ENCODE peak calls at places on chromosomes 11 and 22, in ten cellular contexts. A is neural crest cell, W is neural progenitor cell, T is endothelial cell of umbilical vein, Z is mesothelial cell of epicardium, F is bronchial epithelial cell, P is SK-N-SH, C is OCI-LY7, J is mucosa of descending colon, V is kidney epithelial cell. D is an unnamed sample.

GRCh38 chr11:122491486-122491885 is 164.0 kb upstream of the UBASH3B start:
- DNase-seq in Z (no peak), W (no peak), P (no peak), T (peak), A (no peak), C (no peak), F (peak), V (no peak), J (no peak), D (no peak)

GRCh38 chr11:46832511-46833214 is 13.4 kb downstream of the CKAP5 start:
- DNase-seq in J (no peak), V (no peak), Z (no peak), W (no peak), F (no peak), T (no peak), P (peak), A (no peak), C (no peak), D (no peak)

GRCh38 chr11:81987829-81988472 is 745.7 kb downstream of the FAM181B start:
- DNase-seq in Z (no peak), V (peak), P (no peak), F (peak), T (no peak), W (no peak), A (no peak), C (no peak), J (no peak), D (no peak)

GRCh38 chr11:9017773-9018172 is 14.0 kb upstream of the NRIP3 start:
- DNase-seq in J (peak), Z (no peak), A (no peak), T (no peak), P (no peak), W (no peak), V (no peak), C (no peak), F (no peak), D (peak)

GRCh38 chr22:19019679-19020032 is 83.6 kb upstream of the PRODH start:
- DNase-seq in Z (no peak), A (no peak), F (no peak), P (no peak), V (no peak), J (no peak), W (no peak), T (no peak), C (no peak), D (no peak)

GRCh38 chr11:112294688-112295340 is 34.2 kb upstream of the PLET1 start:
- DNase-seq in C (no peak), V (no peak), W (no peak), F (no peak), Z (peak), P (no peak), A (no peak), J (no peak), T (no peak), D (no peak)

GRCh38 chr11:21464601-21465193 is 728.2 kb upstream of the ANO5 start:
- DNase-seq in J (no peak), W (no peak), P (no peak), T (no peak), F (peak), C (no peak), Z (no peak), V (no peak), A (no peak), D (no peak)

GRCh38 chr22:39490135-39490798 is 11.8 kb upstream of the MIEF1 start:
- DNase-seq in J (peak), F (peak), V (no peak), Z (no peak), P (peak), A (peak), T (peak), W (peak), C (peak), D (peak)

GRCh38 chr11:125256471-125257010 is 92.0 kb downstream of the PKNOX2 start:
- DNase-seq in V (no peak), T (no peak), J (no peak), P (no peak), A (no peak), W (no peak), Z (no peak), C (no peak), F (no peak), D (no peak)

GRCh38 chr11:116687458-116688201 is 85.2 kb downstream of the BUD13 start:
- DNase-seq in A (no peak), V (no peak), C (no peak), P (peak), F (no peak), J (no peak), T (no peak), W (peak), Z (no peak), D (peak)

GRCh38 chr11:100902454-100903141 is 215.5 kb downstream of the ARHGAP42 start:
- DNase-seq in P (no peak), F (no peak), T (no peak), V (no peak), C (no peak), A (no peak), W (no peak), Z (no peak), J (no peak), D (no peak)

GRCh38 chr11:134762248-134763029 is 350.4 kb upstream of the B3GAT1 start:
- DNase-seq in Z (no peak), F (no peak), P (no peak), J (no peak), W (no peak), C (no peak), A (no peak), T (no peak), V (no peak), D (peak)

DNA sequence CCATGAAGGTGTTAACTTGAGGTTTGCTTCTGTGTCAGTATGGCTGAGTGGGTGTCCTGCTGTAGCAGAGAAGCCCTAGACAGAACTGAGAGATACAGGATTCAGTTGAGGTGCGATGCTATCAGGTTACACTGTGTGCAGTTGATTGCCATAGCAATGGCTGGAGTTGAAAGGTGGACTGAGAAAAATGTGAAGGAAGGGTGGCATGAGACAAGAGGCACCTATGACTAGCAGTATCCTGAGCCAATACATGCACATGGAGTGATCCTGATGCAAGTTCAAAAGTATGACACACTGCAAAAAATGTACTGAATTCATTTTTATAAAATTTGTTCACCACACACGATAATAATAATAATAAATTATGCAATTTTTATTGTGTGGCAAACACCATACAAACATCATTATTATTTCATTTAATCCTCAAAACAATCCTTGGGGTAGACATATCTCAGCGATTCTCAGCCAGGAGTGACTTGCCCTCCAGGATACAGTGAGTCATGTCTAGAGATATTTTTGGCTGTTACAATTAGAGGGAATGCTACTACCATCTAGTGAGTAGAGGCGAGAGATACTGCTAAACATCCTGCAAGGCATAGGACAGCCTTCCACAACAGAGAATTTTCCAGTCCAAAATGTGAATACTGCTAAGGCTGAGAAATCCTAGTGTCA is 3.9 kb upstream of the PIWIL4 start:
- DNase-seq in V (no peak), J (no peak), C (no peak), W (no peak), A (no peak), P (no peak), Z (no peak), F (peak), T (peak), D (no peak)
- TF ChIP-seq CTCF in V (peak), J (no peak), C (no peak), W (no peak), A (no peak), P (peak), Z (no peak), F (peak), T (no peak), D (no peak)

GRCh38 chr22:37696657-37697539 is at the start of gene TRIOBP:
- DNase-seq in T (peak), P (peak), Z (peak), C (peak), F (peak), V (peak), J (peak), W (peak), A (peak), D (peak)
- TF ChIP-seq CTCF in T (peak), P (peak), Z (peak), C (peak), F (peak), V (peak), J (peak), W (peak), A (peak), D (peak)

GRCh38 chr11:86487670-86488069 is 113.0 kb downstream of the CCDC81 start:
- DNase-seq in J (no peak), Z (no peak), C (no peak), V (no peak), A (no peak), T (no peak), P (no peak), W (no peak), F (no peak), D (no peak)
- TF ChIP-seq CTCF in J (no peak), Z (no peak), C (no peak), V (no peak), A (no peak), T (no peak), P (no peak), W (no peak), F (no peak), D (no peak)

DNA sequence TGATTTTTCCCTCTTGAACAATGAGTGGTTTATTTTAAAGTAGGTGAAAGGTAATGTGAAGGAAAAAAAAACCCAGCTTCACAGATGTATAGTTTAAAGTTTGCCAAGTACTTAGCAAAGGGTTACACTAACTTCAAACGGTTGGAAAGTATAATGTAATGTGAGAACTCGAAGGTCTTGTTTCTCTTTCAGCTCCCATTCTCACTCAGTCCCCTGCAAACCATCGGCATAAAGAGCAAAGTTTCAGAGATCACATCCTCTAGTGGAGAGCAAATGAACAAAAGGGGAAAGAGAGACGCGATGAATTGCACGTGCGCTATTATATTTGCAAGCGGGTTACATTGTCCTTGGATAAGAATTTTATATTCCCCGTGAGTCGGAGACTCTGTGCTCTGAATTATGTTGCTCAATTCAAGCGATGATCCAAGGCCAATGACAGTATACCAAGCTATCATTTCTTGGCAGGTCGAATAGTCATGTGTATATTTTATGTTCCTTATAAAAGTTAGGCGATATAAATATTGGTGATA is 37.6 kb upstream of the BIRC3 start:
- DNase-seq in C (no peak), A (no peak), T (peak), P (no peak), Z (no peak), F (peak), J (no peak), V (no peak), W (no peak), D (peak)
- TF ChIP-seq CTCF in C (no peak), A (peak), T (no peak), P (no peak), Z (no peak), F (no peak), J (no peak), V (peak), W (no peak), D (peak)

GRCh38 chr11:15035283-15035682 is 38.1 kb upstream of the CALCB start:
- DNase-seq in F (no peak), J (peak), C (no peak), W (peak), A (no peak), T (no peak), Z (no peak), P (no peak), V (no peak), D (no peak)

GRCh38 chr11:15034687-15035267 is 38.6 kb upstream of the CALCB start:
- DNase-seq in F (no peak), V (no peak), C (no peak), W (no peak), J (no peak), P (no peak), Z (no peak), T (no peak), A (no peak), D (no peak)

DNA sequence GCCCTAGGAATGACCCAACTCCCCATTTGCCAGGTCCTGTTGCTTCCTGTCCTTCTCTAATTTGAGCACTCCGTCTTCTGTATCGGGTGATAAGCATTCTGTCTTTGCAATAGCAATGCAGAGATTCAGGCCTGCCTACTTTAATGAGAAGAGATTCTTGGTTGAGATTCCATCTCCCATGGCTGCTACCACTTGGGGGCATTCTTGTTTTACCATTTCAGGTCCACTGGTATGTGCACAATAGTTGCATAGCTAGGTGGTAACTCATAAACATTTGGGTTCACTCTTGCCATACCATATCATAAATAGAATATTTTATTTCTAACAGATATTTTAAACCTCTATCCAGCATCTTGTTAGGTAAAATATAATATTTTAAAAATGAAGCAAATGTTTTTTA is 34.4 kb upstream of the CALCB start:
- DNase-seq in P (peak), W (peak), V (no peak), C (peak), J (no peak), Z (no peak), A (no peak), T (no peak), F (peak), D (no peak)
- TF ChIP-seq CTCF in P (no peak), W (peak), V (peak), C (peak), J (no peak), Z (no peak), A (peak), T (no peak), F (peak), D (no peak)

DNA sequence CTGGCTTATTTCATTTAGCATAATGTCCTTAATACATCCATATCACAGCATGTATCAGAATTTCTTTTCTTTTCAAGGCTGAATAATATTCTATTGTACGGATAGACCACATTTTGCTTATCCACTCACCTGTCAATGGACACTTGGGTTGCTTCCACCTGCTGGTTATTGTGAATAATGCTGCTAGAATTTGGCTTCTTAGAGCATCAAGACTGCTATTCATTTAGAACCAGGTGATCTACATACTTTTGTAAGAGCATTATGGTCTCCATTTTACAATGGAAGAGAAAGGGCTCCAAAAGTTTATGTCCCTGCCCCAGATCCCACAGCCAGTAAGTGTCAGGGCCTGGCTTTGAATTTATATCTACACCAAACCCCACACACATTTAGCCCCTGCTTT is 100.7 kb upstream of the CD82 start:
- DNase-seq in T (no peak), W (no peak), C (peak), A (no peak), F (peak), P (no peak), V (no peak), J (no peak), Z (no peak), D (no peak)
- TF ChIP-seq CTCF in T (no peak), W (peak), C (peak), A (peak), F (peak), P (no peak), V (no peak), J (no peak), Z (no peak), D (no peak)

DNA sequence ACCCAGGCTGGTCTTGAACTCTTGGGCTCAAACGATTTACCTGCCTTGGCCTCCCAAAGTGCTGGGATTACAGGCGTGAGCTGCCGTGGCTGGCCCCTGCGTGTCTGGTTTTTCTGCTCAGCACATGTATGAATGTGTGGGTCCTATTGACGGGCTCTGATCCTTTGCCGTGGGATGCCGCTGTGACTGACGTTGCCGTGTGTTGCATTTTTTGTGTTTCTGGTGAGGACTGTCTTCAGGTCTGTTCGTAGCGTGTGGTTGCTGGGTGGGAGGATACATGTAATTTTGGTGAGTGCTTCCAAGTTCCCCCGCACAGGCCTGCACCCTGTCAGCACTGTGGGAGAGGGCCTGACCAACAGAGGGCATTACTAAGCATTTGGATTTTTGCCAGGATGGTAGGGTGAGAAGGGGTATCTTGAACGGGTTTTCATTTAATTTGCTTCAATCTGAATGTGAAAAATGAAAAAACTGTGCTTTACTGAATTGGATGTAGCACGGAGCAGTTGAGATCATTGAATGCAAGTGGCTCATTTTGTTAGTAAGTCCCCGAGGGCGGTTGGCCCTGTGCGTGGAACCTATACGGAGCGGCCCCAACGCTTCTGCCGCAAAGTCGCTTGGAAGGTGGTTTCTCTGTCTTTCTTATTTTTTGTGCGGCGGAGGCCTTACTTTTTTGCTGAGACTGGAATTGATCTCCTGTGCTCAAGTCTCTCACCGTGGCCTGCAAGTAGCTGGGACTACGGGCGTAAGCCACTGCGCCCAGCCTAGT is 8.2 kb downstream of the ZBED4 start:
- DNase-seq in P (peak), W (no peak), J (no peak), T (no peak), V (no peak), C (no peak), Z (no peak), A (no peak), F (no peak), D (no peak)
- TF ChIP-seq CTCF in P (peak), W (no peak), J (no peak), T (no peak), V (peak), C (peak), Z (no peak), A (no peak), F (no peak), D (no peak)

GRCh38 chr22:35010543-35010942 is 55.4 kb upstream of the ISX start:
- DNase-seq in W (no peak), J (no peak), Z (no peak), P (no peak), F (no peak), A (no peak), C (no peak), T (no peak), V (no peak), D (no peak)
- TF ChIP-seq CTCF in W (no peak), J (no peak), Z (no peak), P (no peak), F (no peak), A (no peak), C (no peak), T (no peak), V (no peak), D (no peak)

D was measured in GM10248.